ENCODE peak calls at places on chromosome 16, in five cellular contexts. Y is nucleus accumbens; W is NCI-H460; F is activated CD4-positive, alpha-beta T cell treated with anti-CD3 and anti-CD28 coated beads for 48 hours; S is mesothelial cell of epicardium. C is an unnamed sample.

GRCh38 chr16:66293932-66294331 is 72.6 kb upstream of the CDH5 start:
- DNase-seq in S (no peak), Y (no peak), F (no peak), W (no peak), C (no peak)

GRCh38 chr16:70391881-70392481 is 45.3 kb downstream of the DDX19A start:
- DNase-seq in Y (no peak), W (peak), S (no peak), F (no peak), C (peak)

GRCh38 chr16:86088287-86088686 is 189.3 kb downstream of the IRF8 start:
- DNase-seq in S (no peak), Y (no peak), W (no peak), F (no peak), C (no peak)

GRCh38 chr16:60642956-60643355 is 1393.3 kb downstream of the CDH8 start:
- DNase-seq in S (no peak), W (no peak), Y (no peak), F (no peak), C (no peak)

GRCh38 chr16:73301984-73302383 is 254.1 kb upstream of the ZFHX3 start:
- DNase-seq in F (no peak), W (no peak), Y (no peak), S (no peak), C (no peak)

GRCh38 chr16:22843122-22843521 is 29.2 kb downstream of the HS3ST2 start:
- DNase-seq in S (no peak), W (no peak), Y (no peak), F (no peak), C (no peak)

GRCh38 chr16:50944431-50944830 is 202.5 kb downstream of the CYLD start:
- DNase-seq in F (no peak), S (no peak), Y (no peak), W (no peak), C (no peak)

GRCh38 chr16:31071861-31072260 is 2.2 kb downstream of the ZNF668 start:
- DNase-seq in Y (no peak), W (peak), F (no peak), S (no peak), C (peak)